ENCODE peak calls at places on chromosomes 3 and 15, in ten cellular contexts. Q is AG04450; I is GM18507; N is left ventricle myocardium inferior; B is NCI-H1417; J is HS-27A; Y is fibroblast of the aortic adventitia; K is activated CD8-positive, alpha-beta memory T cell treated with anti-CD3 and anti-CD28 coated beads, Interleukin-2, amount 10 ng/mL, durations not matched to agents 7 days and 5 days; W is stromal cell of bone marrow; S is kidney epithelial cell. M is an unnamed sample.

GRCh38 chr3:57110797-57111196 is 50.3 kb downstream of the SPATA12 start:
- DNase-seq in Q (no peak), I (no peak), N (no peak), B (peak), J (no peak), Y (no peak), K (no peak), W (no peak), S (no peak), M (no peak)

GRCh38 chr3:71127463-71128243 is 455.9 kb downstream of the FOXP1 start:
- DNase-seq in Q (no peak), I (no peak), N (no peak), B (no peak), J (no peak), Y (peak), K (peak), W (peak), S (no peak), M (peak)

GRCh38 chr3:37025562-37026335 is 32.4 kb downstream of the MLH1 start:
- DNase-seq in Q (no peak), I (no peak), N (no peak), B (no peak), J (no peak), Y (no peak), K (no peak), W (no peak), S (no peak), M (no peak)

GRCh38 chr3:57856675-57857074 is 100.6 kb downstream of the SLMAP start:
- DNase-seq in Q (no peak), I (no peak), N (no peak), B (no peak), J (no peak), Y (no peak), K (no peak), W (no peak), S (no peak), M (no peak)

GRCh38 chr3:12357456-12357855 is 68.6 kb downstream of the PPARG start:
- DNase-seq in Q (no peak), I (no peak), N (no peak), B (no peak), J (no peak), Y (no peak), K (no peak), W (no peak), S (no peak), M (no peak)

GRCh38 chr15:86629409-86629808 is 549.7 kb downstream of the AGBL1 start:
- DNase-seq in Q (no peak), I (no peak), N (no peak), B (no peak), J (no peak), Y (no peak), K (no peak), W (no peak), S (no peak), M (no peak)

GRCh38 chr3:52527732-52528595 is 5.7 kb downstream of the NT5DC2 start:
- DNase-seq in Q (no peak), I (no peak), N (peak), B (no peak), J (no peak), Y (no peak), K (no peak), W (no peak), S (no peak), M (no peak)

GRCh38 chr15:90177012-90177411 is 24.1 kb upstream of the SEMA4B start:
- DNase-seq in Q (no peak), I (no peak), N (no peak), B (no peak), J (no peak), Y (no peak), K (no peak), W (no peak), S (no peak), M (no peak)

GRCh38 chr15:76056931-76057330 is 2.9 kb upstream of the TMEM266 start:
- DNase-seq in Q (no peak), I (no peak), N (no peak), B (no peak), J (no peak), Y (no peak), K (no peak), W (no peak), S (no peak), M (no peak)

GRCh38 chr15:39358441-39359041 is 222.3 kb upstream of the THBS1 start:
- DNase-seq in Q (peak), I (no peak), N (peak), B (no peak), J (no peak), Y (peak), K (no peak), W (peak), S (no peak), M (peak)

GRCh38 chr15:35000511-35000910 is 12.4 kb upstream of the ZNF770 start:
- DNase-seq in Q (peak), I (no peak), N (no peak), B (no peak), J (peak), Y (peak), K (no peak), W (peak), S (peak), M (peak)

GRCh38 chr3:154971341-154971740 is 108.8 kb upstream of the MME start:
- DNase-seq in Q (no peak), I (no peak), N (no peak), B (no peak), J (no peak), Y (peak), K (no peak), W (no peak), S (no peak), M (peak)

GRCh38 chr3:14481018-14481645 is 59.0 kb downstream of the GRIP2 start:
- DNase-seq in Q (no peak), I (no peak), N (no peak), B (no peak), J (no peak), Y (no peak), K (no peak), W (no peak), S (no peak), M (no peak)

GRCh38 chr15:39784125-39784524 is 1.5 kb upstream of the FSIP1 start:
- DNase-seq in Q (no peak), I (no peak), N (no peak), B (no peak), J (no peak), Y (peak), K (no peak), W (no peak), S (no peak), M (peak)

GRCh38 chr3:143000525-143000924 is 845 bp upstream of the U2SURP start:
- DNase-seq in Q (no peak), I (no peak), N (no peak), B (no peak), J (no peak), Y (peak), K (no peak), W (no peak), S (peak), M (peak)

GRCh38 chr15:70680817-70681216 is 82.5 kb downstream of the UACA start:
- DNase-seq in Q (no peak), I (no peak), N (no peak), B (no peak), J (no peak), Y (no peak), K (no peak), W (no peak), S (no peak), M (no peak)

GRCh38 chr3:173399001-173399400 is 1.5 kb downstream of the NLGN1 start:
- DNase-seq in Q (no peak), I (no peak), N (no peak), B (no peak), J (no peak), Y (no peak), K (no peak), W (no peak), S (no peak), M (no peak)

GRCh38 chr3:10255835-10256234 is 7.6 kb downstream of the TATDN2 start:
- DNase-seq in Q (no peak), I (no peak), N (no peak), B (no peak), J (no peak), Y (no peak), K (no peak), W (no peak), S (no peak), M (no peak)

GRCh38 chr3:157906627-157907026 is 199.6 kb downstream of the SHOX2 start:
- DNase-seq in Q (no peak), I (no peak), N (no peak), B (no peak), J (no peak), Y (peak), K (no peak), W (peak), S (no peak), M (peak)

GRCh38 chr3:54773251-54773650 is 154.6 kb downstream of the LRTM1 start:
- DNase-seq in Q (no peak), I (no peak), N (no peak), B (no peak), J (no peak), Y (no peak), K (no peak), W (no peak), S (no peak), M (no peak)

GRCh38 chr3:41986566-41986965 is 24.7 kb upstream of the ULK4 start:
- DNase-seq in Q (no peak), I (no peak), N (no peak), B (no peak), J (no peak), Y (no peak), K (no peak), W (no peak), S (no peak), M (no peak)

M was measured in adipocyte.